ENCODE peak calls at places on chromosomes 2 and 18, in eight cellular contexts. One of them, this sample, is unnamed.

GRCh38 chr2:159615936-159616733 is at the start of gene BAZ2B:
- DNase-seq in EL: peak; percentile 80
- DNase-seq in MM.1S: peak; percentile 65
- DNase-seq in caudate nucleus: no peak
- DNase-seq in BE2C: peak; percentile 33
- DNase-seq in kidney: no peak
- DNase-seq in left ventricle myocardium inferior: peak; percentile 53
- DNase-seq in stimulated activated CD4-positive, alpha-beta T cell treated with anti-CD3 and anti-CD28 coated beads, Interleukin-2, amount 100 ng/mL, for 48 hours: peak; percentile 8
- DNase-seq in this sample: peak; percentile 58

GRCh38 chr18:62771494-62771893 is 56.2 kb downstream of the PHLPP1 start:
- DNase-seq in MM.1S: no peak
- DNase-seq in caudate nucleus: no peak
- DNase-seq in EL: no peak
- DNase-seq in BE2C: no peak
- DNase-seq in left ventricle myocardium inferior: no peak
- DNase-seq in kidney: no peak
- DNase-seq in stimulated activated CD4-positive, alpha-beta T cell treated with anti-CD3 and anti-CD28 coated beads, Interleukin-2, amount 100 ng/mL, for 48 hours: no peak
- DNase-seq in this sample: no peak

GRCh38 chr2:81481242-81481993 is 1176.9 kb upstream of the LRRTM1 start:
- DNase-seq in kidney: peak; percentile 69
- DNase-seq in MM.1S: no peak
- DNase-seq in caudate nucleus: no peak
- DNase-seq in EL: no peak
- DNase-seq in left ventricle myocardium inferior: peak; percentile 11
- DNase-seq in stimulated activated CD4-positive, alpha-beta T cell treated with anti-CD3 and anti-CD28 coated beads, Interleukin-2, amount 100 ng/mL, for 48 hours: no peak
- DNase-seq in BE2C: no peak
- DNase-seq in this sample: no peak

GRCh38 chr18:40387130-40387821 is 1567.8 kb upstream of the PIK3C3 start:
- DNase-seq in kidney: no peak
- DNase-seq in EL: no peak
- DNase-seq in left ventricle myocardium inferior: no peak
- DNase-seq in MM.1S: no peak
- DNase-seq in BE2C: no peak
- DNase-seq in stimulated activated CD4-positive, alpha-beta T cell treated with anti-CD3 and anti-CD28 coated beads, Interleukin-2, amount 100 ng/mL, for 48 hours: no peak
- DNase-seq in caudate nucleus: no peak
- DNase-seq in this sample: no peak

GRCh38 chr2:221943078-221943810 is 355.6 kb downstream of the PAX3 start:
- DNase-seq in caudate nucleus: no peak
- DNase-seq in left ventricle myocardium inferior: no peak
- DNase-seq in MM.1S: no peak
- DNase-seq in kidney: peak; percentile 71
- DNase-seq in EL: peak; percentile 85
- DNase-seq in BE2C: no peak
- DNase-seq in stimulated activated CD4-positive, alpha-beta T cell treated with anti-CD3 and anti-CD28 coated beads, Interleukin-2, amount 100 ng/mL, for 48 hours: no peak
- DNase-seq in this sample: peak; percentile 12

GRCh38 chr2:120379916-120380893 is 34.3 kb downstream of the INHBB start:
- DNase-seq in EL: peak; percentile 27
- DNase-seq in stimulated activated CD4-positive, alpha-beta T cell treated with anti-CD3 and anti-CD28 coated beads, Interleukin-2, amount 100 ng/mL, for 48 hours: no peak
- DNase-seq in BE2C: peak; percentile 18
- DNase-seq in kidney: peak; percentile 53
- DNase-seq in left ventricle myocardium inferior: no peak
- DNase-seq in MM.1S: no peak
- DNase-seq in caudate nucleus: no peak
- DNase-seq in this sample: peak; percentile 18

GRCh38 chr2:108182489-108182888 is 57.3 kb upstream of the SULT1C3 start:
- DNase-seq in EL: peak; percentile 28
- DNase-seq in caudate nucleus: no peak
- DNase-seq in stimulated activated CD4-positive, alpha-beta T cell treated with anti-CD3 and anti-CD28 coated beads, Interleukin-2, amount 100 ng/mL, for 48 hours: no peak
- DNase-seq in kidney: no peak
- DNase-seq in BE2C: peak; percentile 29
- DNase-seq in MM.1S: peak; percentile 27
- DNase-seq in left ventricle myocardium inferior: no peak
- DNase-seq in this sample: no peak

GRCh38 chr2:9003616-9004337 is at the start of gene MBOAT2:
- DNase-seq in MM.1S: peak; percentile 91
- DNase-seq in stimulated activated CD4-positive, alpha-beta T cell treated with anti-CD3 and anti-CD28 coated beads, Interleukin-2, amount 100 ng/mL, for 48 hours: peak; percentile 70
- DNase-seq in kidney: peak; percentile 96
- DNase-seq in caudate nucleus: peak; percentile 89
- DNase-seq in BE2C: peak; percentile 97
- DNase-seq in left ventricle myocardium inferior: peak; percentile 88
- DNase-seq in EL: peak; percentile 90
- DNase-seq in this sample: peak; percentile 89

GRCh38 chr2:40259900-40260299 is 192.0 kb downstream of the SLC8A1 start:
- DNase-seq in caudate nucleus: no peak
- DNase-seq in MM.1S: no peak
- DNase-seq in BE2C: no peak
- DNase-seq in EL: no peak
- DNase-seq in stimulated activated CD4-positive, alpha-beta T cell treated with anti-CD3 and anti-CD28 coated beads, Interleukin-2, amount 100 ng/mL, for 48 hours: no peak
- DNase-seq in left ventricle myocardium inferior: no peak
- DNase-seq in kidney: no peak
- DNase-seq in this sample: no peak

GRCh38 chr2:103525757-103526156 is 763.9 kb downstream of the TMEM182 start:
- DNase-seq in EL: no peak
- DNase-seq in caudate nucleus: no peak
- DNase-seq in MM.1S: no peak
- DNase-seq in stimulated activated CD4-positive, alpha-beta T cell treated with anti-CD3 and anti-CD28 coated beads, Interleukin-2, amount 100 ng/mL, for 48 hours: no peak
- DNase-seq in kidney: no peak
- DNase-seq in left ventricle myocardium inferior: no peak
- DNase-seq in BE2C: no peak
- DNase-seq in this sample: no peak

GRCh38 chr2:59885536-59885935 is 667.9 kb downstream of the BCL11A start:
- DNase-seq in left ventricle myocardium inferior: no peak
- DNase-seq in stimulated activated CD4-positive, alpha-beta T cell treated with anti-CD3 and anti-CD28 coated beads, Interleukin-2, amount 100 ng/mL, for 48 hours: no peak
- DNase-seq in caudate nucleus: no peak
- DNase-seq in EL: no peak
- DNase-seq in kidney: no peak
- DNase-seq in BE2C: no peak
- DNase-seq in MM.1S: no peak
- DNase-seq in this sample: no peak

GRCh38 chr2:6626406-6627012 is 239.2 kb downstream of the CMPK2 start:
- DNase-seq in left ventricle myocardium inferior: no peak
- DNase-seq in EL: no peak
- DNase-seq in MM.1S: no peak
- DNase-seq in caudate nucleus: no peak
- DNase-seq in BE2C: no peak
- DNase-seq in kidney: no peak
- DNase-seq in stimulated activated CD4-positive, alpha-beta T cell treated with anti-CD3 and anti-CD28 coated beads, Interleukin-2, amount 100 ng/mL, for 48 hours: no peak
- DNase-seq in this sample: no peak

GRCh38 chr2:239947361-239948045 is 77.6 kb downstream of the NDUFA10 start:
- DNase-seq in BE2C: peak; percentile 93
- DNase-seq in stimulated activated CD4-positive, alpha-beta T cell treated with anti-CD3 and anti-CD28 coated beads, Interleukin-2, amount 100 ng/mL, for 48 hours: no peak
- DNase-seq in EL: no peak
- DNase-seq in kidney: peak; percentile 55
- DNase-seq in caudate nucleus: peak; percentile 30
- DNase-seq in left ventricle myocardium inferior: peak; percentile 18
- DNase-seq in MM.1S: no peak
- DNase-seq in this sample: no peak

GRCh38 chr18:75162467-75162866 is 46.5 kb downstream of the PTGR3 start:
- DNase-seq in left ventricle myocardium inferior: no peak
- DNase-seq in kidney: no peak
- DNase-seq in caudate nucleus: no peak
- DNase-seq in EL: peak; percentile 36
- DNase-seq in stimulated activated CD4-positive, alpha-beta T cell treated with anti-CD3 and anti-CD28 coated beads, Interleukin-2, amount 100 ng/mL, for 48 hours: no peak
- DNase-seq in MM.1S: no peak
- DNase-seq in BE2C: no peak
- DNase-seq in this sample: peak; percentile 27

GRCh38 chr2:190217616-190218015 is 102.0 kb downstream of the HIBCH start:
- DNase-seq in BE2C: no peak
- DNase-seq in left ventricle myocardium inferior: no peak
- DNase-seq in kidney: no peak
- DNase-seq in MM.1S: no peak
- DNase-seq in caudate nucleus: no peak
- DNase-seq in stimulated activated CD4-positive, alpha-beta T cell treated with anti-CD3 and anti-CD28 coated beads, Interleukin-2, amount 100 ng/mL, for 48 hours: no peak
- DNase-seq in EL: no peak
- DNase-seq in this sample: no peak